ENCODE peak calls at places on chromosomes 1 and 21, in seven cellular contexts. One of them, this sample, is unnamed.

GRCh38 chr1:245707941-245708340 is 553.2 kb downstream of the KIF26B start:
- DNase-seq in COR-L47: no peak
- DNase-seq in amniotic epithelial cell: no peak
- DNase-seq in neural progenitor cell: no peak
- DNase-seq in fibroblast of the conjunctiva: no peak
- DNase-seq in heart left ventricle: no peak
- DNase-seq in body of pancreas: no peak
- DNase-seq in this sample: no peak

GRCh38 chr1:198641506-198641905 is 2.7 kb downstream of the PTPRC start:
- DNase-seq in amniotic epithelial cell: peak
- DNase-seq in fibroblast of the conjunctiva: no peak
- DNase-seq in COR-L47: no peak
- DNase-seq in neural progenitor cell: no peak
- DNase-seq in heart left ventricle: no peak
- DNase-seq in body of pancreas: no peak
- DNase-seq in this sample: no peak

GRCh38 chr1:202694354-202694753 is 15.9 kb downstream of the SYT2 start:
- DNase-seq in COR-L47: peak
- DNase-seq in neural progenitor cell: no peak
- DNase-seq in body of pancreas: no peak
- DNase-seq in fibroblast of the conjunctiva: no peak
- DNase-seq in amniotic epithelial cell: no peak
- DNase-seq in heart left ventricle: no peak
- DNase-seq in this sample: no peak

GRCh38 chr1:180586671-180587155 is 27.9 kb downstream of the OVAAL start:
- DNase-seq in body of pancreas: peak
- DNase-seq in heart left ventricle: no peak
- DNase-seq in fibroblast of the conjunctiva: no peak
- DNase-seq in neural progenitor cell: no peak
- DNase-seq in amniotic epithelial cell: peak
- DNase-seq in COR-L47: peak
- DNase-seq in this sample: no peak

GRCh38 chr1:9816199-9816598 is 7.6 kb downstream of the CLSTN1 start:
- DNase-seq in heart left ventricle: no peak
- DNase-seq in fibroblast of the conjunctiva: peak
- DNase-seq in amniotic epithelial cell: peak
- DNase-seq in neural progenitor cell: no peak
- DNase-seq in body of pancreas: no peak
- DNase-seq in COR-L47: no peak
- DNase-seq in this sample: no peak

GRCh38 chr1:35499652-35500176 is 57.5 kb downstream of the KIAA0319L start:
- DNase-seq in COR-L47: no peak
- DNase-seq in fibroblast of the conjunctiva: no peak
- DNase-seq in neural progenitor cell: peak
- DNase-seq in heart left ventricle: no peak
- DNase-seq in amniotic epithelial cell: peak
- DNase-seq in body of pancreas: no peak
- DNase-seq in this sample: no peak

GRCh38 chr1:30877205-30877912 is 31.2 kb downstream of the SDC3 start:
- DNase-seq in COR-L47: no peak
- DNase-seq in body of pancreas: no peak
- DNase-seq in heart left ventricle: peak
- DNase-seq in neural progenitor cell: no peak
- DNase-seq in fibroblast of the conjunctiva: peak
- DNase-seq in amniotic epithelial cell: peak
- DNase-seq in this sample: no peak

GRCh38 chr1:14366361-14367018 is 232.0 kb upstream of the KAZN start:
- DNase-seq in body of pancreas: no peak
- DNase-seq in neural progenitor cell: peak
- DNase-seq in amniotic epithelial cell: no peak
- DNase-seq in heart left ventricle: no peak
- DNase-seq in COR-L47: no peak
- DNase-seq in fibroblast of the conjunctiva: peak
- DNase-seq in this sample: no peak

GRCh38 chr21:43812139-43812821 is 22.9 kb downstream of the RRP1 start:
- DNase-seq in COR-L47: no peak
- DNase-seq in body of pancreas: no peak
- DNase-seq in fibroblast of the conjunctiva: no peak
- DNase-seq in amniotic epithelial cell: no peak
- DNase-seq in heart left ventricle: no peak
- DNase-seq in neural progenitor cell: no peak
- DNase-seq in this sample: no peak

GRCh38 chr1:59008599-59009347 is 224.9 kb upstream of the JUN start:
- DNase-seq in neural progenitor cell: no peak
- DNase-seq in heart left ventricle: no peak
- DNase-seq in COR-L47: no peak
- DNase-seq in fibroblast of the conjunctiva: no peak
- DNase-seq in body of pancreas: no peak
- DNase-seq in amniotic epithelial cell: peak
- DNase-seq in this sample: no peak

GRCh38 chr1:1332031-1332755 is 1.1 kb downstream of the TAS1R3 start:
- DNase-seq in body of pancreas: no peak
- DNase-seq in fibroblast of the conjunctiva: no peak
- DNase-seq in COR-L47: no peak
- DNase-seq in neural progenitor cell: no peak
- DNase-seq in heart left ventricle: no peak
- DNase-seq in amniotic epithelial cell: no peak
- DNase-seq in this sample: no peak

GRCh38 chr1:231241751-231242150 is 739 bp downstream of the GNPAT start:
- DNase-seq in fibroblast of the conjunctiva: no peak
- DNase-seq in heart left ventricle: no peak
- DNase-seq in COR-L47: peak
- DNase-seq in neural progenitor cell: peak
- DNase-seq in body of pancreas: peak
- DNase-seq in amniotic epithelial cell: no peak
- DNase-seq in this sample: no peak

GRCh38 chr21:35581640-35582039 is 478.7 kb downstream of the SETD4 start:
- DNase-seq in COR-L47: no peak
- DNase-seq in neural progenitor cell: no peak
- DNase-seq in amniotic epithelial cell: no peak
- DNase-seq in heart left ventricle: no peak
- DNase-seq in fibroblast of the conjunctiva: no peak
- DNase-seq in body of pancreas: no peak
- DNase-seq in this sample: no peak

GRCh38 chr1:115765091-115765490 is 3.4 kb downstream of the CASQ2 start:
- DNase-seq in heart left ventricle: no peak
- DNase-seq in amniotic epithelial cell: no peak
- DNase-seq in neural progenitor cell: no peak
- DNase-seq in body of pancreas: no peak
- DNase-seq in COR-L47: no peak
- DNase-seq in fibroblast of the conjunctiva: no peak
- DNase-seq in this sample: no peak

GRCh38 chr21:41559658-41560599 is 52.0 kb upstream of the TMPRSS2 start:
- DNase-seq in heart left ventricle: no peak
- DNase-seq in body of pancreas: no peak
- DNase-seq in COR-L47: no peak
- DNase-seq in fibroblast of the conjunctiva: no peak
- DNase-seq in neural progenitor cell: no peak
- DNase-seq in amniotic epithelial cell: peak
- DNase-seq in this sample: no peak

GRCh38 chr1:15584489-15585363 is at the start of gene AGMAT:
- DNase-seq in body of pancreas: peak
- DNase-seq in neural progenitor cell: peak
- DNase-seq in fibroblast of the conjunctiva: no peak
- DNase-seq in amniotic epithelial cell: peak
- DNase-seq in COR-L47: no peak
- DNase-seq in heart left ventricle: no peak
- DNase-seq in this sample: no peak

GRCh38 chr1:22275626-22276395 is 132.9 kb upstream of the WNT4 start:
- DNase-seq in heart left ventricle: no peak
- DNase-seq in amniotic epithelial cell: peak
- DNase-seq in body of pancreas: peak
- DNase-seq in fibroblast of the conjunctiva: peak
- DNase-seq in COR-L47: peak
- DNase-seq in neural progenitor cell: peak
- DNase-seq in this sample: no peak

GRCh38 chr1:238767321-238767720 is 619.0 kb upstream of the CHRM3 start:
- DNase-seq in amniotic epithelial cell: no peak
- DNase-seq in COR-L47: no peak
- DNase-seq in fibroblast of the conjunctiva: no peak
- DNase-seq in body of pancreas: no peak
- DNase-seq in neural progenitor cell: no peak
- DNase-seq in heart left ventricle: no peak
- DNase-seq in this sample: no peak

GRCh38 chr1:25774921-25775774 is 24.8 kb upstream of the SELENON start:
- DNase-seq in neural progenitor cell: no peak
- DNase-seq in heart left ventricle: no peak
- DNase-seq in fibroblast of the conjunctiva: no peak
- DNase-seq in amniotic epithelial cell: no peak
- DNase-seq in COR-L47: peak
- DNase-seq in body of pancreas: no peak
- DNase-seq in this sample: no peak

GRCh38 chr1:54273837-54274192 is 73.8 kb downstream of the MRPL37 start:
- DNase-seq in fibroblast of the conjunctiva: no peak
- DNase-seq in neural progenitor cell: peak
- DNase-seq in amniotic epithelial cell: peak
- DNase-seq in COR-L47: no peak
- DNase-seq in body of pancreas: no peak
- DNase-seq in heart left ventricle: no peak
- DNase-seq in this sample: no peak

This sample was measured in brain pericyte.